ENCODE peak calls at places on chromosomes 3 and 15, in eight cellular contexts. P is naive thymus-derived CD8-positive, alpha-beta T cell; Y is left cardiac atrium; Q is HepG2; K is activated CD8-positive, alpha-beta memory T cell treated with anti-CD3 and anti-CD28 coated beads for 4 hours; E is aorta; S is NCI-H2081; N is Kasumi-1. W is an unnamed sample.

GRCh38 chr3:70056081-70056480 is 56.5 kb downstream of the SAMMSON start:
- DNase-seq in P (no peak), Y (no peak), Q (no peak), K (no peak), E (no peak), S (no peak), N (no peak), W (no peak)

GRCh38 chr3:94978076-94978475 is 915.2 kb downstream of the NSUN3 start:
- DNase-seq in P (no peak), Y (no peak), Q (no peak), K (no peak), E (no peak), S (peak; percentile 34), N (no peak), W (no peak)

GRCh38 chr15:60379466-60380274 is 18.1 kb downstream of the ANXA2 start:
- DNase-seq in P (no peak), Y (no peak), Q (peak; percentile 99), K (no peak), E (no peak), S (no peak), N (no peak), W (no peak)

GRCh38 chr3:124097362-124098120 is 105.6 kb upstream of the ROPN1 start:
- DNase-seq in P (no peak), Y (no peak), Q (no peak), K (no peak), E (no peak), S (peak; percentile 62), N (no peak), W (no peak)

GRCh38 chr15:35308802-35309201 is 223.7 kb upstream of the NANOGP8 start:
- DNase-seq in P (no peak), Y (peak; percentile 18), Q (no peak), K (no peak), E (peak; percentile 46), S (peak; percentile 16), N (no peak), W (no peak)

GRCh38 chr3:119595639-119596329 is 1.9 kb upstream of the PLA1A start:
- DNase-seq in P (no peak), Y (no peak), Q (no peak), K (no peak), E (no peak), S (no peak), N (no peak), W (no peak)

GRCh38 chr3:172470588-172470987 is 22.3 kb upstream of the GHSR start:
- DNase-seq in P (no peak), Y (no peak), Q (no peak), K (no peak), E (no peak), S (no peak), N (no peak), W (no peak)

GRCh38 chr3:148911597-148911996 is 46.5 kb downstream of the CPA3 start:
- DNase-seq in P (no peak), Y (no peak), Q (no peak), K (no peak), E (no peak), S (no peak), N (no peak), W (no peak)

GRCh38 chr3:59412506-59412905 is 362.7 kb upstream of the CFAP20DC start:
- DNase-seq in P (no peak), Y (no peak), Q (no peak), K (no peak), E (no peak), S (no peak), N (no peak), W (no peak)

W was measured in pancreas.